ENCODE peak calls at places on chromosomes 16 and 17, in six cellular contexts. F is IMR-90, D is neural progenitor cell, O is astrocyte of the spinal cord, M is mucosa of descending colon, W is A673. C is an unnamed sample.
A peak's percentile ranks its signal among the peaks of the same experiment; 100 is the strongest.

GRCh38 chr17:1090454-1091189 is 89.2 kb downstream of the ABR start:
- DNase-seq in F (no peak), D (no peak), W (no peak), M (no peak), O (no peak), C (no peak)

GRCh38 chr16:11405331-11406176 is 60.3 kb downstream of the RMI2 start:
- DNase-seq in M (peak; percentile 48), F (peak; percentile 8), W (peak; percentile 32), D (peak; percentile 56), O (no peak), C (peak; percentile 33)

GRCh38 chr16:1946495-1947368 is 3.7 kb upstream of the MSRB1 start:
- DNase-seq in O (no peak), M (no peak), W (no peak), D (no peak), F (no peak), C (no peak)

GRCh38 chr17:60832206-60832605 is 154.6 kb downstream of the BCAS3 start:
- DNase-seq in F (no peak), W (peak; percentile 14), D (peak; percentile 28), M (no peak), O (peak; percentile 7), C (no peak)

GRCh38 chr16:70159355-70160348 is 13.9 kb upstream of the CLEC18C start:
- DNase-seq in W (no peak), D (no peak), M (no peak), O (peak; percentile 44), F (peak; percentile 58), C (no peak)

GRCh38 chr17:34318474-34318873 is 761 bp upstream of the CCL8 start:
- DNase-seq in F (no peak), M (peak; percentile 29), O (no peak), D (peak; percentile 21), W (peak; percentile 7), C (no peak)

GRCh38 chr17:8140413-8141029 is 11.7 kb downstream of the PER1 start:
- DNase-seq in M (no peak), D (no peak), O (no peak), F (no peak), W (no peak), C (no peak)

GRCh38 chr17:8041249-8041928 is 2.5 kb downstream of the ALOX15B start:
- DNase-seq in F (peak; percentile 73), D (peak; percentile 72), O (peak; percentile 77), W (peak; percentile 80), M (no peak), C (peak; percentile 95)

GRCh38 chr17:81037026-81037782 is 2.3 kb downstream of the BAIAP2 start:
- DNase-seq in O (no peak), W (no peak), D (no peak), M (no peak), F (no peak), C (no peak)

GRCh38 chr16:25014500-25015147 is 545 bp downstream of the ARHGAP17 start:
- DNase-seq in F (peak; percentile 48), D (peak; percentile 77), O (peak; percentile 42), W (peak; percentile 62), M (peak; percentile 76), C (peak; percentile 58)

GRCh38 chr16:8581923-8582580 is 8.3 kb downstream of the TMEM114 start:
- DNase-seq in F (no peak), D (no peak), M (no peak), W (peak; percentile 46), O (peak; percentile 82), C (no peak)

GRCh38 chr16:12395266-12395665 is 408.4 kb downstream of the CPPED1 start:
- DNase-seq in W (no peak), M (no peak), D (no peak), O (peak; percentile 13), F (peak; percentile 59), C (no peak)

GRCh38 chr17:81566461-81567126 is 14.4 kb upstream of the FAAP100 start:
- DNase-seq in O (peak; percentile 98), M (peak; percentile 74), W (peak; percentile 95), D (no peak), F (peak; percentile 93), C (peak; percentile 96)

GRCh38 chr17:4573682-4574081 is 10.6 kb upstream of the SMTNL2 start:
- DNase-seq in W (no peak), F (no peak), M (peak; percentile 14), D (no peak), O (no peak), C (no peak)

GRCh38 chr17:38550661-38551060 is 55.1 kb downstream of the SRCIN1 start:
- DNase-seq in F (peak; percentile 54), W (no peak), D (no peak), O (peak; percentile 14), M (no peak), C (peak; percentile 64)

GRCh38 chr17:28554565-28554964 is 2.1 kb upstream of the UNC119 start:
- DNase-seq in F (no peak), M (no peak), W (no peak), D (no peak), O (no peak), C (no peak)

GRCh38 chr17:37179893-37180292 is 195.9 kb upstream of the C17orf78 start:
- DNase-seq in M (no peak), O (peak; percentile 76), W (no peak), F (peak; percentile 87), D (no peak), C (peak; percentile 71)

GRCh38 chr16:31061126-31061812 is 12.8 kb downstream of the ZNF668 start:
- DNase-seq in D (no peak), M (no peak), F (no peak), W (no peak), O (no peak), C (no peak)

GRCh38 chr17:35087731-35088646 is 24.5 kb upstream of the RFFL start:
- DNase-seq in F (peak; percentile 42), O (peak; percentile 53), W (no peak), D (no peak), M (peak; percentile 73), C (peak; percentile 52)

GRCh38 chr17:74032222-74032621 is 171.3 kb upstream of the RPL38 start:
- DNase-seq in O (no peak), D (no peak), M (no peak), W (no peak), F (no peak), C (no peak)

GRCh38 chr17:32350662-32351418 is 883 bp downstream of the ZNF207 start:
- DNase-seq in O (peak; percentile 69), W (peak; percentile 59), D (peak; percentile 50), M (no peak), F (peak; percentile 62), C (peak; percentile 82)

GRCh38 chr16:53207810-53208752 is 153.3 kb downstream of the CHD9 start:
- DNase-seq in O (peak; percentile 85), W (peak; percentile 94), D (peak; percentile 86), M (no peak), F (peak; percentile 83), C (peak; percentile 89)

GRCh38 chr16:75256059-75256870 is 4.8 kb upstream of the BCAR1 start:
- DNase-seq in M (peak; percentile 35), O (no peak), F (no peak), D (no peak), W (no peak), C (no peak)

GRCh38 chr17:82006468-82007227 is 16.0 kb downstream of the CENPX start:
- DNase-seq in O (peak; percentile 29), D (no peak), M (no peak), W (no peak), F (peak; percentile 82), C (peak; percentile 62)

GRCh38 chr17:75834279-75834920 is 9.8 kb downstream of the UNC13D start:
- DNase-seq in F (no peak), W (no peak), O (no peak), M (no peak), D (no peak), C (no peak)

GRCh38 chr17:75832164-75832651 is 12.0 kb downstream of the UNC13D start:
- DNase-seq in D (no peak), F (peak; percentile 85), W (no peak), O (peak; percentile 73), M (no peak), C (peak; percentile 60)

GRCh38 chr17:75831032-75831567 is 13.1 kb downstream of the UNC13D start:
- DNase-seq in W (no peak), F (no peak), M (peak; percentile 73), D (no peak), O (no peak), C (no peak)

GRCh38 chr17:75830168-75831031 is 13.8 kb downstream of the UNC13D start:
- DNase-seq in F (no peak), W (peak; percentile 35), O (no peak), M (peak; percentile 83), D (peak; percentile 71), C (no peak)

DNA sequence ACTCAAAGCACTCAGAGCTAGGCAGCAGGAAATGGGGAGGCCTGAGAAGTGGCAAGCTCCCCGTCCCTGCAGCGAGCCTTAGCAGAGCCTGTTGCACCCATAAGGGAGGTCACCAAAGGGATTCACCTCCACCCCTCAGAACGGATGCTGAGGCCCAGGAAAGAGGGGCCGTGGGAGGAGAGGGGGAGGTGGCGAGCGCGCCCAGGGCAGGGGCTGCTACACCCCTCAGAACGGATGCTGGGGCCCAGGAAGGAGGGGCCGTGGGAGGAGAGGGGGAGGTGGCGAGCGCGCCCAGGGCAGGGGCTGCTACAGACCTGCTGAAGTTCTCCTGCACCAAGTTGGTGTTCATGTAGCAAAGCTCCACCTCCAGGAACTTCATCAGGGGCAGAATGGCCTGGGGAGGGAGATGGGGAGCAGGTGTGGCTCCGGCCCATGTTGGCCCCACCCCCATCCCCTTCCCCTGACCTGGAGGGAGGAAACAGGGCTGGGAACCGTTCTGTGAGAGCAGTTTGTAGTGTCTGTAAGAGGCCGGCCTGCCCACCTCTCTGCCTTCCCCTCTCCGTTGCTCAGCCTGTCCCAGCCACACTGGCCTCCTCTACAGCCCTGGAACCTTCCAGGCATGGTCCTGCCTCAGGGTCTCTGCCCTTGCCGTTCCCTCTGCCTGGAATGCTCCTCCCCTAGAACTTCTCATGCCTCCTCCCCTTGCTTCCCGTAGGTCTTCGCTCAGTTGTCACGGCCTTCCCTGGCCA is 11.4 kb downstream of the UNC13D start:
- DNase-seq in W (no peak), O (no peak), M (no peak), F (no peak), D (no peak), C (no peak)
- H3K4me3 ChIP-seq in W (no peak overlapping the region), O (no peak overlapping the region), M (no peak overlapping the region), F (no peak overlapping the region), D (no peak overlapping the region), C (no peak overlapping the region)

GRCh38 chr17:14297161-14297851 is 3.6 kb upstream of the HS3ST3B1 start:
- DNase-seq in O (peak; percentile 51), W (no peak), D (peak; percentile 86), F (no peak), M (peak; percentile 59), C (peak; percentile 60)
- TF ChIP-seq CTCF in O (peak; percentile 30), W (no peak), D (peak; percentile 62), F (peak; percentile 43), M (no peak), C (no peak)

GRCh38 chr16:722835-723633 is 2.1 kb downstream of the ANTKMT start:
- DNase-seq in W (no peak), M (no peak), D (no peak), O (no peak), F (no peak), C (no peak)
- H3K4me3 ChIP-seq in W (no peak overlapping the region), M (no peak overlapping the region), D (no peak overlapping the region), O (no peak overlapping the region), F (no peak overlapping the region), C (no peak overlapping the region)

DNA sequence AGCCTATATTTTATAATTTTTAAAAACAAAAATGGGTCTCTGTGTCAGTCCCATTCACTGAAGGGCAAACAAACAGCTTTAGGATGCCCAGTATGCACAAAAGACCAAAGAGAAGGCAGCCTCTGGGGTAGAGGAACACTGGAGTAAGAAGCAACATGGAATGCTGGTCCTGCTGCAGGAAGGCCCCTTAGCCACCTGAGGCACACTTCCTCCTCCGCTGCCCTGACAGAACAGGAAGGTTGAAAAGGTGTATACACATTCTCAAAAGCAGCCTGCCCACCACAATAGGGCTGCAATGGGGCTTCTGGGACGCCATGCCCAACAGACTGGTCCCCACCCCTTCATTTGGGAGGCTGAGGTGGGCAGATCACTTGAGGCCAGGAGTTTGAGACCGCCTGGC is 19.5 kb downstream of the TOM1L2 start:
- DNase-seq in O (no peak), M (no peak), F (no peak), D (no peak), W (no peak), C (no peak)
- TF ChIP-seq CTCF in O (no peak), M (no peak), F (no peak), D (peak; percentile 20), W (no peak), C (no peak)